ENCODE peak calls at places on chromosomes 1 and 21, in eight cellular contexts. L is stomach, I is thyroid gland, T is body of pancreas, B is left lung, G is PC-3, R is small intestine, J is uterus. S is an unnamed sample. For H3K36me3, the result is how much of the 10 kb centered on the place peaks cover.

GRCh38 chr1:228360533-228361313 is 45.9 kb downstream of the TRIM11 start:
- DNase-seq in L (no peak), I (no peak), T (peak), B (peak), G (no peak), R (no peak), J (no peak), S (no peak)

GRCh38 chr21:36699546-36700294 is 805 bp downstream of the SIM2 start:
- DNase-seq in L (no peak), I (no peak), T (no peak), B (peak), G (peak), R (no peak), J (no peak), S (no peak)

GRCh38 chr1:19529570-19530145 is 44.3 kb upstream of the CAPZB start:
- DNase-seq in L (no peak), I (no peak), T (no peak), B (no peak), G (no peak), R (no peak), J (peak), S (no peak)

GRCh38 chr1:8154621-8155052 is 128.5 kb upstream of the ERRFI1 start:
- DNase-seq in L (no peak), I (no peak), T (peak), B (no peak), G (peak), R (peak), J (no peak), S (peak)

GRCh38 chr1:246689409-246689997 is 34.7 kb upstream of the SCCPDH start:
- DNase-seq in L (peak), I (peak), T (peak), B (peak), G (peak), R (peak), J (peak), S (peak)

GRCh38 chr1:29849038-29849750 is 612.9 kb downstream of the PTPRU start:
- DNase-seq in L (peak), I (peak), T (peak), B (no peak), G (peak), R (peak), J (no peak), S (peak)

GRCh38 chr1:191578281-191578680 is 580.0 kb upstream of the RGS18 start:
- DNase-seq in L (no peak), I (no peak), T (no peak), B (no peak), G (no peak), R (no peak), J (no peak), S (no peak)

GRCh38 chr1:207672525-207673130 is 27.7 kb downstream of the CR1L start:
- DNase-seq in L (peak), I (peak), T (peak), B (no peak), G (peak), R (peak), J (no peak), S (peak)

GRCh38 chr21:34695434-34695833 is 26.6 kb downstream of the CLIC6 start:
- DNase-seq in L (no peak), I (no peak), T (no peak), B (no peak), G (no peak), R (no peak), J (no peak), S (no peak)

GRCh38 chr1:19467199-19468187 is 17.8 kb downstream of the CAPZB start:
- DNase-seq in L (no peak), I (no peak), T (no peak), B (no peak), G (no peak), R (peak), J (no peak), S (no peak)

GRCh38 chr1:38578444-38578951 is 281.1 kb downstream of the RRAGC start:
- DNase-seq in L (no peak), I (peak), T (no peak), B (peak), G (no peak), R (no peak), J (no peak), S (no peak)

GRCh38 chr1:32817815-32818786 is 648 bp downstream of the S100PBP start:
- DNase-seq in L (peak), I (peak), T (peak), B (peak), G (peak), R (peak), J (peak), S (peak)

GRCh38 chr21:36027352-36027751 is 33.0 kb downstream of the SETD4 start:
- DNase-seq in L (no peak), I (no peak), T (no peak), B (no peak), G (no peak), R (no peak), J (no peak), S (no peak)

GRCh38 chr1:212677136-212677535 is 22.5 kb downstream of the BATF3 start:
- DNase-seq in L (no peak), I (no peak), T (no peak), B (no peak), G (no peak), R (no peak), J (no peak), S (no peak)

GRCh38 chr1:29709711-29710169 is 473.4 kb downstream of the PTPRU start:
- DNase-seq in L (no peak), I (no peak), T (no peak), B (no peak), G (no peak), R (no peak), J (no peak), S (peak)

GRCh38 chr1:81876901-81877750 is 76.4 kb downstream of the ADGRL2 start:
- DNase-seq in L (no peak), I (peak), T (no peak), B (no peak), G (no peak), R (peak), J (no peak), S (no peak)

GRCh38 chr1:170250531-170251276 is 104.9 kb downstream of the NTMT2 start:
- DNase-seq in L (no peak), I (no peak), T (no peak), B (peak), G (no peak), R (no peak), J (no peak), S (no peak)

GRCh38 chr1:202750761-202751160 is 40.5 kb upstream of the SYT2 start:
- DNase-seq in L (no peak), I (no peak), T (no peak), B (no peak), G (peak), R (no peak), J (no peak), S (no peak)
- H3K36me3 ChIP-seq in L (half or more), I (under half), T (under half), B (under half), G (under half), R (under half), J (under half), S (under half)

GRCh38 chr1:40312238-40313205 is 4.6 kb downstream of the COL9A2 start:
- DNase-seq in L (peak), I (no peak), T (no peak), B (peak), G (no peak), R (peak), J (no peak), S (peak)
- H3K27ac ChIP-seq in L (no peak), I (no peak), T (no peak), B (no peak), G (no peak), R (no peak), J (no peak), S (no peak)

GRCh38 chr1:93120614-93121013 is 41.5 kb downstream of the MTF2 start:
- DNase-seq in L (no peak), I (no peak), T (no peak), B (no peak), G (no peak), R (no peak), J (no peak), S (no peak)
- H3K36me3 ChIP-seq in L (half or more), I (under half), T (under half), B (under half), G (under half), R (under half), J (under half), S (half or more)

GRCh38 chr1:109620396-109620817 is 770 bp downstream of the AMPD2 start:
- DNase-seq in L (no peak), I (peak), T (peak), B (no peak), G (peak), R (no peak), J (peak), S (peak)

GRCh38 chr1:109619655-109620395 is at the start of gene AMPD2:
- DNase-seq in L (peak), I (peak), T (peak), B (peak), G (peak), R (peak), J (peak), S (peak)

GRCh38 chr1:109622103-109622892 is 2.7 kb downstream of the AMPD2 start:
- DNase-seq in L (no peak), I (no peak), T (no peak), B (no peak), G (no peak), R (no peak), J (no peak), S (peak)

GRCh38 chr1:109621402-109622101 is 1.9 kb downstream of the AMPD2 start:
- DNase-seq in L (no peak), I (no peak), T (no peak), B (no peak), G (no peak), R (no peak), J (peak), S (peak)

DNA sequence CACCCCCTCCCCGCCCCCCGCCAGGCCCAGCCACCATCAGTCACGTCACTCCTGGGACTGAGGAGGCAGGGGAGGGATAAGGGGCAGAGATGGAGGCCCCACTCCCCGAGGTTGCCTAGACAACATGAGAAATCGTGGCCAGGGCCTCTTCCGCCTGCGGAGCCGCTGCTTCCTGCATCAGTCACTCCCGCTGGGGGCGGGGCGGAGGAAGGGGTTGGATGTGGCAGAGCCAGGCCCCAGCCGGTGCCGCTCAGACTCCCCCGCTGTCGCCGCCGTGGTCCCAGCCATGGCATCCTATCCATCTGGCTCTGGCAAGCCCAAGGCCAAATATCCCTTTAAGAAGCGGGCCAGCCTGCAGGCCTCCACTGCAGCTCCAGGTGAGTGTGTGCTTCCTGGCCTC is 1.3 kb downstream of the AMPD2 start:
- DNase-seq in L (peak), I (peak), T (peak), B (peak), G (peak), R (peak), J (peak), S (peak)
- H3K27ac ChIP-seq in L (peak), I (peak), T (peak), B (peak), G (peak), R (no peak), J (peak), S (peak)

GRCh38 chr1:233242827-233243483 is 52.6 kb downstream of the PCNX2 start:
- DNase-seq in L (no peak), I (no peak), T (no peak), B (no peak), G (no peak), R (peak), J (no peak), S (no peak)
- H3K36me3 ChIP-seq in L (under half), I (under half), T (under half), B (under half), G (under half), R (under half), J (under half), S (under half)

GRCh38 chr1:218462116-218462515 is 117.0 kb downstream of the TGFB2 start:
- DNase-seq in L (no peak), I (no peak), T (no peak), B (no peak), G (no peak), R (no peak), J (no peak), S (no peak)
- H3K27ac ChIP-seq in L (peak), I (no peak), T (no peak), B (no peak), G (no peak), R (no peak), J (peak), S (no peak)

S was measured in PC-9.